ENCODE peak calls at places on chromosomes 2 and 18, in six cellular contexts. P is PC-3; L is bronchial epithelial cell; E is fibroblast of lung; K is ovary; C is CD4-positive, alpha-beta memory T cell. I is an unnamed sample.

GRCh38 chr2:96903318-96903717 is 33.4 kb upstream of the SEMA4C start:
- DNase-seq in K (no peak), L (no peak), C (no peak), P (no peak), E (no peak), I (no peak)

GRCh38 chr2:190357596-190357995 is 14.2 kb downstream of the INPP1 start:
- DNase-seq in C (no peak), K (no peak), P (no peak), L (no peak), E (peak; percentile 55), I (no peak)

GRCh38 chr2:136381722-136382633 is 264.0 kb upstream of the CXCR4 start:
- DNase-seq in P (no peak), E (no peak), L (no peak), K (no peak), C (peak; percentile 88), I (no peak)

GRCh38 chr2:40150206-40150765 is 301.6 kb downstream of the SLC8A1 start:
- DNase-seq in K (no peak), C (no peak), E (no peak), L (no peak), P (no peak), I (no peak)

GRCh38 chr2:71563872-71564271 is 110.5 kb downstream of the DYSF start:
- DNase-seq in K (no peak), P (no peak), L (no peak), E (no peak), C (no peak), I (peak; percentile 40)

GRCh38 chr2:53475320-53475719 is 292.3 kb upstream of the CHAC2 start:
- DNase-seq in E (peak; percentile 37), P (peak; percentile 97), L (peak; percentile 88), C (no peak), K (no peak), I (no peak)

GRCh38 chr2:41909584-41909983 is 138.2 kb upstream of the PKDCC start:
- DNase-seq in E (no peak), C (no peak), K (no peak), P (no peak), L (no peak), I (no peak)

GRCh38 chr18:78900938-78901909 is 78.4 kb upstream of the SALL3 start:
- DNase-seq in P (no peak), C (no peak), E (no peak), K (no peak), L (no peak), I (no peak)

GRCh38 chr18:32889620-32890593 is 117.1 kb upstream of the KLHL14 start:
- DNase-seq in L (no peak), K (no peak), P (no peak), C (no peak), E (no peak), I (no peak)

GRCh38 chr2:70070557-70071268 is 16.6 kb upstream of the PCBP1 start:
- DNase-seq in P (peak; percentile 83), C (peak; percentile 75), E (peak; percentile 92), K (peak; percentile 64), L (peak; percentile 78), I (no peak)

GRCh38 chr2:64085936-64086335 is 58.3 kb downstream of the PELI1 start:
- DNase-seq in P (no peak), C (no peak), E (no peak), K (no peak), L (no peak), I (no peak)

GRCh38 chr2:226791056-226791486 is 8.5 kb downstream of the IRS1 start:
- DNase-seq in C (peak; percentile 86), P (no peak), K (peak; percentile 69), L (no peak), E (peak; percentile 76), I (no peak)

GRCh38 chr2:46538393-46538792 is 59.0 kb downstream of the TMEM247 start:
- DNase-seq in L (peak; percentile 52), C (no peak), K (no peak), P (no peak), E (peak; percentile 77), I (no peak)

GRCh38 chr2:85231952-85232351 is 95.8 kb downstream of the TGOLN2 start:
- DNase-seq in L (no peak), E (no peak), C (no peak), P (no peak), K (no peak), I (no peak)

GRCh38 chr2:33810046-33810835 is 211.1 kb upstream of the FAM98A start:
- DNase-seq in K (no peak), L (peak; percentile 14), C (no peak), P (peak; percentile 25), E (no peak), I (no peak)

GRCh38 chr2:159243521-159243920 is 43.0 kb downstream of the WDSUB1 start:
- DNase-seq in K (no peak), E (no peak), L (peak; percentile 36), P (peak; percentile 53), C (no peak), I (no peak)

GRCh38 chr2:68839260-68839833 is 31.9 kb downstream of the BMP10 start:
- DNase-seq in E (no peak), P (peak; percentile 58), C (no peak), L (no peak), K (no peak), I (no peak)

GRCh38 chr2:55896633-55897032 is 26.9 kb downstream of the EFEMP1 start:
- DNase-seq in L (no peak), C (no peak), E (no peak), P (no peak), K (no peak), I (no peak)

GRCh38 chr2:105789745-105790466 is 45.2 kb downstream of the NCK2 start:
- DNase-seq in P (peak; percentile 36), K (no peak), E (peak; percentile 67), C (peak; percentile 92), L (peak; percentile 72), I (no peak)

GRCh38 chr2:128252501-128252900 is 66.2 kb downstream of the HS6ST1 start:
- DNase-seq in K (no peak), C (no peak), E (no peak), L (no peak), P (no peak), I (no peak)

GRCh38 chr2:109185338-109185737 is 56.3 kb downstream of the SH3RF3 start:
- DNase-seq in E (peak; percentile 74), K (no peak), C (no peak), L (peak; percentile 33), P (no peak), I (peak; percentile 54)

GRCh38 chr2:195561205-195562032 is 95.6 kb upstream of the SLC39A10 start:
- DNase-seq in L (peak; percentile 87), E (peak; percentile 96), K (no peak), P (peak; percentile 95), C (no peak), I (no peak)

GRCh38 chr2:235641333-235641732 is 147.5 kb downstream of the AGAP1 start:
- DNase-seq in E (peak; percentile 43), C (no peak), K (peak; percentile 46), P (no peak), L (no peak), I (no peak)

GRCh38 chr18:7479756-7480155 is 87.4 kb upstream of the PTPRM start:
- DNase-seq in L (peak; percentile 22), K (no peak), P (no peak), C (no peak), E (peak; percentile 15), I (no peak)

GRCh38 chr2:54898451-54899226 is 151.6 kb downstream of the RTN4 start:
- DNase-seq in P (no peak), K (no peak), C (no peak), E (no peak), L (no peak), I (no peak)

GRCh38 chr2:42844901-42845685 is 52.7 kb upstream of the HAAO start:
- DNase-seq in L (peak; percentile 63), E (peak; percentile 99), K (peak; percentile 73), P (no peak), C (no peak), I (peak; percentile 36)

GRCh38 chr2:159879061-159879604 is 81.1 kb upstream of the CD302 start:
- DNase-seq in E (peak; percentile 73), P (peak; percentile 41), C (no peak), K (peak; percentile 57), L (peak; percentile 37), I (no peak)

GRCh38 chr18:76524900-76525698 is 30.1 kb upstream of the ZNF516 start:
- DNase-seq in C (no peak), E (peak; percentile 85), K (peak; percentile 61), L (peak; percentile 55), P (no peak), I (no peak)

GRCh38 chr2:205439621-205440020 is 242.7 kb upstream of the NRP2 start:
- DNase-seq in P (no peak), C (no peak), E (no peak), L (no peak), K (no peak), I (no peak)

GRCh38 chr2:16245481-16246054 is 305.2 kb downstream of the MYCN start:
- DNase-seq in K (no peak), L (no peak), E (no peak), P (no peak), C (no peak), I (no peak)

GRCh38 chr2:626491-627339 is 50.5 kb downstream of the TMEM18 start:
- DNase-seq in P (no peak), E (no peak), C (no peak), L (no peak), K (no peak), I (no peak)

GRCh38 chr18:46019956-46020355 is 52.1 kb downstream of the PSTPIP2 start:
- DNase-seq in C (no peak), P (no peak), L (no peak), K (no peak), E (no peak), I (no peak)
- H3K36me3 ChIP-seq in C (no peaks in the 10 kb centered on the region), P (no peaks in the 10 kb centered on the region), L (no peaks in the 10 kb centered on the region), K (no peaks in the 10 kb centered on the region), E (peaks cover 2% of the 10 kb centered on the region), I (no peaks in the 10 kb centered on the region)

DNA sequence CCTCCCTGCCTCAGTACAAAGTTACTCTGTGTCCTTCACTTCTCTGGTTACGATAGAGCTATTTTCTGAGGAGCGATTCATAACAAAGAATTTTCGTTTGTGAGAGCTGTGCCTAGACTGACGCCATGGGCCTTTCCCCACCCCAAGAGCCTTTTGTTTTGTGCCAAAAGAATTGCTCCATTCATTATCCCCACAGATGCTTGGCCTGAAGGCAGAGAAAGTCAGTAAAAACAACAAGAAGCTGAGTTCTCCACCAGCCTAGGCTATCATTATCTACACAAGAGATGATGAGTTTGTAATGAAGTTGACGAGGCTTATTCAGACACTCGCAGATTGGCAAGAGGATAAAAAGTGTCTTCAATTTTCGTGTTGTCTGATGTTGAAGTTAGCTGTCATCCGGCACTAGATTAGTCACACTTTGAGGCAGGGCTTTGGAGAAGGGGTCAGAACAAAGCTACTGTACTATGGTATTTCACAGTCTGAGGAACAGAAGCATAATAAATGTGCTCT is 278.3 kb upstream of the FIGN start:
- DNase-seq in C (no peak), E (peak; percentile 8), P (no peak), L (no peak), K (no peak), I (no peak)
- H3K4me3 ChIP-seq in C (no peak overlapping the region), E (no peak overlapping the region), P (no peak overlapping the region), L (no peak overlapping the region), K (no peak overlapping the region), I (no peak overlapping the region)

DNA sequence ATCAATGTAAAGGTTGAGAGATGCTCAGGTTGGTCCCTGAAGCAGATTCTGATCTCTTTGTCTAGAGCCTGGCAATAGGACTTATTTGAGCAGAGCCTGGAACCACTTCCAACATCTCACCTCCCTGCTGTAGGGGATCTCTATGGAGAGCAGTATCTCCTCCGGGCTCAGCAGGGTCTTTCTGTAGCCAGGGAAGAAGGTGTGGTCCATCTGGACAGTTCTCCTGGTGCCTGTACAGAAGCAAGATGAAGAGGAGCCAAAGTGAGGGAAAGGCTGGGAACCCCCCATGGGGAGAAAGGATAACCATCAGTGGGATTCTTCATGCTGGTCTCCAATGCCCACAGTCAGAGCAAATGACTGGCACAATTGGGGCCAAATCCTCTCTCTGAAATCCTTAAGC is 34.8 kb downstream of the XDH start:
- DNase-seq in P (no peak), K (no peak), L (no peak), C (no peak), E (no peak), I (no peak)
- H3K36me3 ChIP-seq in P (no peaks in the 10 kb centered on the region), K (no peaks in the 10 kb centered on the region), L (no peaks in the 10 kb centered on the region), C (no peaks in the 10 kb centered on the region), E (no peaks in the 10 kb centered on the region), I (peaks cover 11% of the 10 kb centered on the region)

GRCh38 chr2:30769891-30770462 is 37.3 kb downstream of the CAPN13 start:
- DNase-seq in K (no peak), C (no peak), P (no peak), E (no peak), L (no peak), I (no peak)
- H3K4me3 ChIP-seq in K (no peak overlapping the region), C (no peak overlapping the region), P (no peak overlapping the region), E (no peak overlapping the region), L (no peak overlapping the region), I (no peak overlapping the region)